ENCODE peak calls at places on chromosomes 2 and 18, in nine cellular contexts. N is GOT3; O is T-helper 17 cell; I is stimulated activated CD4-positive, alpha-beta T cell treated with anti-CD3 and anti-CD28 coated beads, Interleukin-1b, Interleukin-23, amount 100 ng/mL, for 24 hours; F is GM20000; V is skeletal muscle cell; D is HEK293T; Z is foreskin melanocyte; W is CD8-positive, alpha-beta T cell. U is an unnamed sample.

GRCh38 chr18:3450358-3451107 is 561 bp downstream of the TGIF1 start:
- DNase-seq in N (peak; percentile 23), O (peak; percentile 65), I (peak; percentile 45), F (peak; percentile 45), V (no peak), D (peak; percentile 6), Z (peak; percentile 57), W (peak; percentile 73), U (peak; percentile 93)

GRCh38 chr2:134745023-134745422 is 26.2 kb upstream of the TMEM163 start:
- DNase-seq in N (no peak), O (no peak), I (no peak), F (no peak), V (no peak), D (no peak), Z (no peak), W (no peak), U (no peak)

GRCh38 chr2:140128909-140129308 is 1348.7 kb upstream of the NXPH2 start:
- DNase-seq in N (no peak), O (no peak), I (no peak), F (no peak), V (no peak), D (no peak), Z (no peak), W (no peak), U (no peak)

GRCh38 chr2:9423922-9424272 is 443 bp downstream of the CPSF3 start:
- DNase-seq in N (no peak), O (no peak), I (no peak), F (peak; percentile 25), V (no peak), D (no peak), Z (no peak), W (no peak), U (no peak)

GRCh38 chr2:95314964-95315611 is 17.9 kb downstream of the KCNIP3 start:
- DNase-seq in N (no peak), O (no peak), I (no peak), F (peak; percentile 39), V (no peak), D (peak; percentile 51), Z (no peak), W (no peak), U (peak; percentile 75)

GRCh38 chr18:70072678-70073077 is 125.0 kb upstream of the CD226 start:
- DNase-seq in N (no peak), O (no peak), I (no peak), F (no peak), V (no peak), D (no peak), Z (no peak), W (no peak), U (no peak)

GRCh38 chr2:29272311-29272710 is 157.1 kb downstream of the CLIP4 start:
- DNase-seq in N (no peak), O (no peak), I (no peak), F (no peak), V (no peak), D (no peak), Z (no peak), W (no peak), U (no peak)

GRCh38 chr2:71789556-71790219 is 336.3 kb downstream of the DYSF start:
- DNase-seq in N (no peak), O (no peak), I (no peak), F (no peak), V (no peak), D (no peak), Z (no peak), W (no peak), U (no peak)

GRCh38 chr2:215430528-215431187 is 5.2 kb downstream of the FN1 start:
- DNase-seq in N (no peak), O (no peak), I (no peak), F (no peak), V (no peak), D (no peak), Z (no peak), W (no peak), U (no peak)

GRCh38 chr2:9797681-9798556 is 45.4 kb upstream of the TAF1B start:
- DNase-seq in N (no peak), O (no peak), I (no peak), F (no peak), V (no peak), D (no peak), Z (no peak), W (no peak), U (no peak)

GRCh38 chr2:94876523-94876863 is 5.3 kb downstream of the TEKT4 start:
- DNase-seq in N (no peak), O (no peak), I (no peak), F (no peak), V (no peak), D (no peak), Z (no peak), W (no peak), U (peak; percentile 52)

GRCh38 chr2:84855730-84856129 is 25.2 kb downstream of the TRABD2A start:
- DNase-seq in N (no peak), O (no peak), I (no peak), F (no peak), V (no peak), D (no peak), Z (no peak), W (no peak), U (no peak)

GRCh38 chr2:223692227-223692947 is 90.2 kb upstream of the SCG2 start:
- DNase-seq in N (no peak), O (no peak), I (no peak), F (no peak), V (no peak), D (peak; percentile 66), Z (peak; percentile 52), W (no peak), U (peak; percentile 40)

GRCh38 chr2:112866128-112866835 is 29.7 kb upstream of the IL1B start:
- DNase-seq in N (no peak), O (no peak), I (no peak), F (no peak), V (no peak), D (no peak), Z (no peak), W (no peak), U (no peak)

GRCh38 chr2:98743835-98744234 is 12.9 kb upstream of the MGAT4A start:
- DNase-seq in N (no peak), O (no peak), I (no peak), F (no peak), V (no peak), D (no peak), Z (no peak), W (no peak), U (no peak)

GRCh38 chr2:144453486-144454158 is 66.3 kb downstream of the ZEB2 start:
- DNase-seq in N (no peak), O (no peak), I (no peak), F (no peak), V (no peak), D (no peak), Z (no peak), W (no peak), U (no peak)

U was measured in left lung.